ENCODE peak calls at places on chromosomes 11 and 22, in six cellular contexts. L, D, C, U, S and A are unnamed samples.
A peak's percentile ranks its signal among the peaks of the same experiment; 100 is the strongest.

GRCh38 chr22:37696657-37697539 is at the start of gene TRIOBP:
- DNase-seq in L (peak; percentile 79), D (peak; percentile 94), C (peak; percentile 70), U (peak; percentile 89), S (peak; percentile 95), A (peak; percentile 47)

GRCh38 chr11:12494699-12495098 is 117.3 kb downstream of the PARVA start:
- DNase-seq in L (no peak), D (no peak), C (no peak), U (no peak), S (peak; percentile 26), A (no peak)

GRCh38 chr22:25656724-25657123 is 85.3 kb upstream of the MYO18B start:
- DNase-seq in L (no peak), D (no peak), C (no peak), U (no peak), S (no peak), A (no peak)

GRCh38 chr11:124586247-124586860 is 16.6 kb downstream of the OR8A1 start:
- DNase-seq in L (peak; percentile 5), D (peak; percentile 41), C (peak; percentile 2), U (no peak), S (peak; percentile 64), A (no peak)

GRCh38 chr11:78079232-78080083 is at the start of gene NDUFC2:
- DNase-seq in L (peak; percentile 80), D (peak; percentile 75), C (peak; percentile 30), U (peak; percentile 79), S (peak; percentile 85), A (peak; percentile 74)

GRCh38 chr11:130999086-130999485 is 82.8 kb upstream of the SNX19 start:
- DNase-seq in L (no peak), D (no peak), C (no peak), U (no peak), S (peak; percentile 45), A (no peak)

GRCh38 chr22:25375683-25376082 is 156.2 kb downstream of the CRYBB2 start:
- DNase-seq in L (no peak), D (no peak), C (no peak), U (no peak), S (no peak), A (no peak)

GRCh38 chr22:23858484-23858815 is 775 bp downstream of the SLC2A11 start:
- DNase-seq in L (no peak), D (no peak), C (no peak), U (no peak), S (no peak), A (no peak)

GRCh38 chr11:14424096-14424495 is 65.1 kb upstream of the RRAS2 start:
- DNase-seq in L (no peak), D (no peak), C (no peak), U (no peak), S (peak; percentile 80), A (no peak)
- H3K27ac ChIP-seq in L (no peak overlapping the region), D (no peak overlapping the region), C (no peak overlapping the region), U (no peak overlapping the region), S (peak overlapping the region; percentile 95), A (no peak overlapping the region)

GRCh38 chr11:45209480-45209879 is 63.0 kb downstream of the PRDM11 start:
- DNase-seq in L (no peak), D (no peak), C (no peak), U (no peak), S (no peak), A (no peak)
- H3K27ac ChIP-seq in L (peak overlapping the region; percentile 73), D (peak overlapping the region; percentile 86), C (no peak overlapping the region), U (peak overlapping the region; percentile 91), S (no peak overlapping the region), A (peak overlapping the region; percentile 50)

GRCh38 chr11:69472053-69472765 is 9.3 kb upstream of the LINC01488 start:
- DNase-seq in L (no peak), D (no peak), C (no peak), U (no peak), S (no peak), A (no peak)
- H3K27ac ChIP-seq in L (no peak overlapping the region), D (no peak overlapping the region), C (no peak overlapping the region), U (no peak overlapping the region), S (no peak overlapping the region), A (no peak overlapping the region)

GRCh38 chr11:2004466-2004865 is 6.8 kb upstream of the H19 start:
- DNase-seq in L (no peak), D (no peak), C (no peak), U (no peak), S (no peak), A (no peak)

GRCh38 chr11:1998861-1999260 is 1.2 kb upstream of the H19 start:
- DNase-seq in L (no peak), D (no peak), C (no peak), U (no peak), S (no peak), A (no peak)

GRCh38 chr11:1998290-1998689 is 648 bp upstream of the H19 start:
- DNase-seq in L (no peak), D (no peak), C (no peak), U (no peak), S (no peak), A (no peak)

GRCh38 chr11:2002807-2003206 is 5.2 kb upstream of the H19 start:
- DNase-seq in L (no peak), D (no peak), C (no peak), U (no peak), S (no peak), A (no peak)

GRCh38 chr11:2002042-2002776 is 4.6 kb upstream of the H19 start:
- DNase-seq in L (no peak), D (no peak), C (no peak), U (no peak), S (no peak), A (no peak)
- H3K27ac ChIP-seq in L (no peak overlapping the region), D (no peak overlapping the region), C (no peak overlapping the region), U (no peak overlapping the region), S (no peak overlapping the region), A (no peak overlapping the region)